ENCODE peak calls at places on chromosomes 7 and 10, in six cellular contexts. K is WTC11; C is CD4-positive, alpha-beta T cell; I is body of pancreas; Y is psoas muscle; L is heart right ventricle. B is an unnamed sample.

GRCh38 chr7:130912086-130912909 is 178.3 kb upstream of the KLF14 start:
- ATAC-seq in K (no peak), C (peak; percentile 3), I (peak; percentile 2), Y (peak; percentile 12), L (no peak), B (no peak)

GRCh38 chr10:119292968-119293367 is 85.6 kb downstream of the GRK5 start:
- ATAC-seq in K (no peak), C (peak; percentile 66), I (no peak), Y (no peak), L (no peak), B (no peak)

GRCh38 chr10:58817499-58817898 is 304.8 kb downstream of the BICC1 start:
- ATAC-seq in K (no peak), C (no peak), I (peak; percentile 36), Y (no peak), L (peak; percentile 79), B (no peak)

GRCh38 chr7:101218236-101219130 is 518 bp downstream of the ZNHIT1 start:
- ATAC-seq in K (no peak), C (peak; percentile 8), I (peak; percentile 7), Y (peak; percentile 10), L (no peak), B (no peak)

GRCh38 chr10:78952018-78952417 is 116.7 kb upstream of the ZMIZ1 start:
- ATAC-seq in K (no peak), C (no peak), I (peak; percentile 59), Y (no peak), L (no peak), B (no peak)

GRCh38 chr7:98213296-98213873 is 2.1 kb downstream of the BHLHA15 start:
- ATAC-seq in K (no peak), C (no peak), I (no peak), Y (peak; percentile 6), L (no peak), B (no peak)

GRCh38 chr10:24503627-24504320 is 219.9 kb downstream of the ARHGAP21 start:
- ATAC-seq in K (peak; percentile 97), C (no peak), I (no peak), Y (peak; percentile 58), L (peak; percentile 64), B (peak; percentile 61)

GRCh38 chr10:116608683-116609594 is 11.8 kb upstream of the PNLIPRP2 start:
- ATAC-seq in K (peak; percentile 13), C (no peak), I (peak; percentile 3), Y (no peak), L (peak; percentile 22), B (peak; percentile 7)

GRCh38 chr10:116098411-116099019 is 174.5 kb downstream of the GFRA1 start:
- ATAC-seq in K (no peak), C (no peak), I (no peak), Y (peak; percentile 61), L (no peak), B (peak; percentile 42)

GRCh38 chr7:144437370-144438191 is 34.1 kb upstream of the NOBOX start:
- ATAC-seq in K (peak; percentile 79), C (peak; percentile 39), I (no peak), Y (no peak), L (peak; percentile 57), B (no peak)

GRCh38 chr10:102118867-102119266 is 1.3 kb downstream of the LDB1 start:
- ATAC-seq in K (no peak), C (no peak), I (no peak), Y (no peak), L (no peak), B (no peak)

GRCh38 chr10:119643306-119644214 is 7.6 kb upstream of the BAG3 start:
- ATAC-seq in K (peak; percentile 34), C (no peak), I (no peak), Y (peak; percentile 88), L (no peak), B (no peak)

GRCh38 chr10:110387983-110388681 is 83.4 kb upstream of the SMNDC1 start:
- ATAC-seq in K (peak; percentile 28), C (peak; percentile 34), I (no peak), Y (no peak), L (no peak), B (no peak)

GRCh38 chr7:10981317-10981716 is 7.6 kb downstream of the PHF14 start:
- ATAC-seq in K (no peak), C (no peak), I (no peak), Y (no peak), L (no peak), B (no peak)

GRCh38 chr7:20352573-20353304 is 22.0 kb downstream of the ITGB8 start:
- ATAC-seq in K (no peak), C (no peak), I (peak; percentile 56), Y (no peak), L (no peak), B (peak; percentile 25)

GRCh38 chr10:88385601-88386203 is 197.4 kb downstream of the RNLS start:
- ATAC-seq in K (peak; percentile 58), C (peak; percentile 85), I (peak; percentile 77), Y (peak; percentile 49), L (peak; percentile 26), B (no peak)

GRCh38 chr10:119658274-119658673 is 7.1 kb downstream of the BAG3 start:
- ATAC-seq in K (peak; percentile 82), C (no peak), I (peak; percentile 93), Y (peak; percentile 77), L (peak; percentile 92), B (peak; percentile 94)

GRCh38 chr10:132836248-132836831 is 50.4 kb upstream of the NKX6-2 start:
- ATAC-seq in K (no peak), C (no peak), I (peak; percentile 49), Y (peak; percentile 95), L (peak; percentile 72), B (peak; percentile 39)

GRCh38 chr10:121539757-121540156 is 58.5 kb downstream of the FGFR2 start:
- ATAC-seq in K (no peak), C (no peak), I (no peak), Y (no peak), L (no peak), B (no peak)

GRCh38 chr7:45162943-45163691 is 5.5 kb downstream of the RAMP3 start:
- ATAC-seq in K (no peak), C (no peak), I (no peak), Y (no peak), L (no peak), B (no peak)
- TF ChIP-seq CTCF in K (no peak), C (no peak), I (no peak), Y (no peak), L (no peak), B (no peak)

DNA sequence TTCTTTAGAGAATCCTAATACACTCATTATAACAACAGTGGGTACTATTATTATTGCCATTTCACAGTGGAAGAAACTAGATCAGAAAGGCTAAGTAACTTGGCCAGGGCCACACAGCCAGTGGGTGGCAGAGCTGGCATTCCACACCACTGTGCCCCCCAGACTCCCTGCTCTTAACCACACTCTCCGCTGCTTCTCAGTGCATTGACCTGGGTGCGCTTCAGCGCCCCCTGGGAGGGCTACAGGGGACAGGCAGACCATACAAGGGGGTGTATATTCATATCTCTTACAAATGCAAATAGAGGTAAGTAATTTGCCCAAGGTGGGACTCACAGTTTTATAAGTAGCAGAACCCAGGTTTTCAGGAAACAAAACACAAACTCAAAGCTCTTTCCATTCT is 77.0 kb upstream of the NMT2 start:
- ATAC-seq in K (peak; percentile 96), C (peak; percentile 59), I (no peak), Y (no peak), L (no peak), B (no peak)
- TF ChIP-seq CTCF in K (peak; percentile 19), C (peak; percentile 30), I (no peak), Y (no peak), L (no peak), B (no peak)

GRCh38 chr7:104415700-104416099 is 87.3 kb downstream of the LHFPL3 start:
- ATAC-seq in K (peak; percentile 78), C (no peak), I (no peak), Y (no peak), L (no peak), B (no peak)
- TF ChIP-seq CTCF in K (no peak), C (no peak), I (no peak), Y (no peak), L (no peak), B (no peak)

GRCh38 chr10:69934768-69935167 is 117.9 kb upstream of the MACROH2A2 start:
- ATAC-seq in K (no peak), C (no peak), I (no peak), Y (no peak), L (no peak), B (no peak)

GRCh38 chr10:69939033-69939432 is 113.6 kb upstream of the MACROH2A2 start:
- ATAC-seq in K (no peak), C (no peak), I (no peak), Y (no peak), L (no peak), B (no peak)

GRCh38 chr10:69939481-69939880 is 113.2 kb upstream of the MACROH2A2 start:
- ATAC-seq in K (no peak), C (no peak), I (no peak), Y (no peak), L (no peak), B (no peak)

GRCh38 chr10:69938541-69938991 is 114.1 kb upstream of the MACROH2A2 start:
- ATAC-seq in K (no peak), C (no peak), I (peak; percentile 21), Y (no peak), L (no peak), B (no peak)

GRCh38 chr10:69936091-69936490 is 116.6 kb upstream of the MACROH2A2 start:
- ATAC-seq in K (peak; percentile 81), C (no peak), I (no peak), Y (no peak), L (no peak), B (no peak)
- TF ChIP-seq CTCF in K (no peak), C (no peak), I (no peak), Y (no peak), L (peak; percentile 20), B (no peak)

DNA sequence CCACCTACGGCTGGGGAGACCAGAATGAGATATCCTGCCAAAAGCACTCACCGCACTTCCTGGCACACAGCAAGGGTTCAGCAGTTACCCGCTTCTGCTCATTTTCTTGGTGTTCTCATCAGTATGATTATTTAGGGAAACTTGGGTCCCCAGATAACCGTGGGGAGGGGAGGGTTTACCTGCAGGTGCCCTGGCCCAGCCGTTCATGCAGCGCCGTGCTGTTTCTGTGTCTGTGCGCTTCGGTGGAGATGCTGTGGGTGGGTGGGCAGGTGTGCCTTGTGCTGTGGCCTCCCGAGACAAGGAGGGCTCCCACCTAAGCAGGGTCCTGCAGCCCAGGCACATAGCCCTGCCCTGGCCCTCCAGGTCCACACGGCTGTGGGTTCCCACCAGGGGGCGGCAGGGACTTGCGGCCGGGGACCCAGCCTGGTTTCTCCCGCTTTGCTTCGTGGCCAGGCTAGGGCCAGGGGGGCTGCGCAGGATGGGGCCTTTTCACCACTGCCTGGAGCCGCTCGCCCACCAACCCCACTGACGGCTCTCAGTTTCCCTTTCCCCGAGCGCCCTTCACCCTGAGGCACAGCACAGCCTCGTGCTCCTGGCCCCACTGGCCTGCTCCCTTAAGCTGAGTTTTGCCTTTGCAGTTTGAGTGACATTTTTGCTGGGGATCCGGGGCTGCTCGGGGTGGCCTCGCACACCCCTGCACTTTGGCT is 78.5 kb downstream of the LHPP start:
- ATAC-seq in K (peak; percentile 72), C (peak; percentile 90), I (no peak), Y (peak; percentile 96), L (peak; percentile 82), B (peak; percentile 73)
- TF ChIP-seq CTCF in K (no peak), C (peak; percentile 70), I (peak; percentile 54), Y (peak; percentile 84), L (peak; percentile 87), B (no peak)

B was measured in gastroesophageal sphincter.